ENCODE peak calls at places on chromosomes 4 and X, in four cellular contexts. S, J, F and Y are unnamed samples.

GRCh38 chr4:172147702-172148101 is 334.5 kb downstream of the GALNTL6 start:
- DNase-seq in S (no peak), J (peak; percentile 9), F (no peak), Y (peak; percentile 12)

GRCh38 chrX:22118161-22118830 is 86.2 kb downstream of the PHEX start:
- DNase-seq in F (no peak), S (no peak), J (no peak), Y (no peak)

GRCh38 chr4:25981749-25982148 is 67.7 kb downstream of the SMIM20 start:
- DNase-seq in S (no peak), J (no peak), F (no peak), Y (no peak)

GRCh38 chrX:45445745-45446412 is 245.2 kb upstream of the DIPK2B start:
- DNase-seq in F (peak; percentile 49), S (no peak), J (peak; percentile 78), Y (peak; percentile 90)

GRCh38 chrX:88135735-88136134 is 611.3 kb upstream of the CPXCR1 start:
- DNase-seq in F (no peak), J (no peak), S (no peak), Y (peak; percentile 1)

GRCh38 chr4:163554870-163555465 is 60.5 kb downstream of the TMA16 start:
- DNase-seq in F (no peak), J (peak; percentile 51), S (no peak), Y (peak; percentile 40)

GRCh38 chrX:40531056-40531826 is 49.5 kb upstream of the ATP6AP2 start:
- DNase-seq in J (no peak), S (no peak), F (no peak), Y (no peak)

GRCh38 chrX:3939967-3940610 is 226.6 kb upstream of the PRKX start:
- DNase-seq in F (peak; percentile 15), J (peak; percentile 36), S (no peak), Y (peak; percentile 24)

GRCh38 chr4:71713611-71714203 is 70.2 kb downstream of the GC start:
- DNase-seq in J (peak; percentile 85), S (no peak), F (peak; percentile 16), Y (peak; percentile 69)

GRCh38 chr4:105651879-105652640 is 56.4 kb downstream of the INTS12 start:
- DNase-seq in J (no peak), S (no peak), F (no peak), Y (no peak)

GRCh38 chrX:27446423-27446822 is 16.7 kb downstream of the PPP4R3C start:
- DNase-seq in S (no peak), F (no peak), J (no peak), Y (no peak)

GRCh38 chr4:1216869-1217294 is 32.0 kb downstream of the CTBP1 start:
- DNase-seq in F (no peak), J (no peak), S (no peak), Y (no peak)
- H3K4me3 ChIP-seq in F (no peak overlapping the region), J (no peak overlapping the region), S (no peak overlapping the region), Y (no peak overlapping the region)

DNA sequence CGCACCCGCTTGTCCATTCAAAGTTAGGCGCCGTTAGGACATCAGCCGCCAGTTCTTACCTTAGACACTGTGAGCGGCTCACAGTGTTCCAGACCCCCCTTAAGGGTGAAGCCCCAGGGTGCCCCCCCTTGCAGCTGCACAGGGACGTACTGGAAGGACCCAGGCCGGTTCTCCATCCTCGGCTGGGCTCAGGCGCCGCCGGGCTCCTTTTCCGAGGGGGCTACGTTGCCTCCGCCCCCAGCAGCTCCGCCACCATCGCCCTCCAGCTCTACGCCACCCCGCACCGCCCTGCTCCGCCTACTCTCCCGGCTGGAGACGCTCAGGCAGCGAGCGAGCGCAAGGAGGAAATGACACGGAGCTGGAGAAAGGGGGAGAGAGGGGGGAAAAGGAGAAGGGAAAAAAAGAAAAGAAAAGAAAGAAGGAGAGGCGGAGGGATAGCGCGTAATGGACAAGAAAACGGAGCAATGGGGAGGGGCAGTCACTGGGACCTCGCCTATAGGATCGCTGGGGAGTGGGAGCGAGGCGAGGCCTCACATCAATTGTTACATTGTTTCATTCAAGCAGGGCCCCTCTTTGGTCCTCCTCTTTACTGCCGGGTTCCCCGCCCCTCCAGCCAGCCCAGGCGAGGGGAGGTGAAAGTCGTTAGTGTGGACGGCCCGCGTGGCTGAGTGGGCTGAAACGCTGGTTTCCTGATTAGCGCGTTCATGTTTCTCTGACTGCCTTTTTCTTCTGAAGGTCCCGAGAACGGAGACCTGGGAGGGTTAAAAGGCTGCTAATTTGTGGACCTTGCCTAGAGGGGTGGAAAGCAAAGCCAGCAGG is at the start of gene SHROOM4:
- DNase-seq in F (no peak), J (peak; percentile 19), S (peak; percentile 59), Y (peak; percentile 48)
- H3K4me3 ChIP-seq in F (peak within 1 kb of the TSS; percentile 13), J (peak within 1 kb of the TSS; percentile 54), S (peak within 1 kb of the TSS; percentile 45), Y (peak within 1 kb of the TSS; percentile 51)

GRCh38 chr4:7087036-7087435 is 19.2 kb upstream of the GRPEL1 start:
- DNase-seq in S (no peak), F (no peak), J (no peak), Y (no peak)

GRCh38 chr4:7089211-7089964 is 21.5 kb upstream of the GRPEL1 start:
- DNase-seq in J (peak; percentile 25), F (no peak), S (no peak), Y (no peak)

GRCh38 chr4:7086384-7086783 is 18.5 kb upstream of the GRPEL1 start:
- DNase-seq in F (no peak), J (no peak), S (no peak), Y (no peak)

DNA sequence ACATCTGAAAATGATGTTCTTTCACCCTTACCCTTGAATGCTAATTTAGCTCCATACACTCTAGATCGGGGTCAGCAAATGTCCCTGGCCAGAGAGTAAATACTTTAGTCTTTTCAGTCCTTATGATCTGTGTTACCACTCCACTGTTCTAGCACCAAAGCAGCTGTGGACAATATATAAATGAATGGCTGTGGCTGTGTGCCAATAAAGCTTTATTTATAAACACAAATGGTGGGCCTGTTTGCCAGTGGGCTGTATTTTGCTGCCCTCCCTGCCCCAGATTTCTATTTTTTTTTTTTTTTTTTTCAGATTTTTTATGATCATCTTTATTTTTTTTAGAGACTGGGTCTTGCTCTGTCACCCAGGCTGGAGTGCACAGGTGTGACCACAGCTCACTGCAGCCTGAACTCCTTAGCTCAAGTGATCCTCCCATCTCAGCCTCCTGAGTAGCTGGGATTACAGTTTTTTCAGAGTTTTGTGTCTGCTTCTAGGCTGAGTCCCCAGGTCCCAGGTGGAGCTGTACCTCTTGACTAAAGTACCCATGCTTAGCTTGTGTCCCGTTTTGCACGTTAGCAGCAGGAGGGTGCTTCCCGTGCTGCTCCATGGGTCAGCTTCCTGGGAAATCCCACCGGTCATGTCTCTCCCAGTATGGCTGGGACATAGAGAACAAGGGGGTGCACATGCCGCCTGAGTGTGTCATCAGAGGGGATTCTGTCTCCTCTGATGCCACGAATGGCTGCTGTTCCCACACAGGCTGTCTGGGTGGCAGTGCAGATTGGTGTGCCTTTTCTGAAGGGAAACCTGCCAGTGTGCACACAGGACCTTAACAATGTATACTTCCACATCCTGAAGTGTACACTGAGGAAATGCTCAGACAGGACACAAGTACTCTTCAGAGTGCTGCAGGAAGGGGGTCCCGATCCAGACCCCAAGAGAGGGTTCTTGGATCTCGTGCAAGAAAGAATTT is 16.0 kb upstream of the GRPEL1 start:
- DNase-seq in S (no peak), F (no peak), J (no peak), Y (no peak)
- H3K4me3 ChIP-seq in S (peak overlapping the region; percentile 4), F (no peak overlapping the region), J (peak overlapping the region; percentile 9), Y (no peak overlapping the region)

GRCh38 chrX:6311540-6311939 is 82.9 kb upstream of the NLGN4X start:
- DNase-seq in J (no peak), F (no peak), S (no peak), Y (no peak)
- H3K4me3 ChIP-seq in J (no peak overlapping the region), F (no peak overlapping the region), S (no peak overlapping the region), Y (no peak overlapping the region)